ENCODE peak calls at places on chromosomes 16 and 17, in four cellular contexts. Y is ovary, S is thyroid gland, E is transverse colon. X is an unnamed sample.

GRCh38 chr16:23729503-23730424 is 16.7 kb upstream of the ERN2 start:
- DNase-seq in Y (no peak), S (no peak), E (peak), X (no peak)

GRCh38 chr16:70694517-70695218 is 8.8 kb upstream of the MTSS2 start:
- DNase-seq in Y (no peak), S (no peak), E (no peak), X (no peak)

GRCh38 chr17:76500074-76500744 is 1.0 kb downstream of the RHBDF2 start:
- DNase-seq in Y (no peak), S (peak), E (peak), X (no peak)

GRCh38 chr16:82439678-82440293 is 187.0 kb upstream of the CDH13 start:
- DNase-seq in Y (no peak), S (peak), E (no peak), X (peak)

GRCh38 chr17:81666092-81666341 is 388 bp downstream of the OXLD1 start:
- DNase-seq in Y (no peak), S (no peak), E (no peak), X (peak)

GRCh38 chr16:2437032-2437790 is 8.0 kb downstream of the CCNF start:
- DNase-seq in Y (no peak), S (no peak), E (no peak), X (no peak)

GRCh38 chr16:57534881-57535658 is 1.3 kb downstream of the CCDC102A start:
- DNase-seq in Y (peak), S (no peak), E (no peak), X (peak)

GRCh38 chr16:67613808-67614207 is 31.1 kb upstream of the CARMIL2 start:
- DNase-seq in Y (no peak), S (no peak), E (no peak), X (peak)

GRCh38 chr16:57128787-57129389 is 36.5 kb downstream of the CPNE2 start:
- DNase-seq in Y (no peak), S (no peak), E (no peak), X (no peak)

GRCh38 chr17:46896991-46897390 is 26.0 kb upstream of the GOSR2 start:
- DNase-seq in Y (no peak), S (no peak), E (no peak), X (no peak)

GRCh38 chr17:48054238-48055185 is 6.4 kb downstream of the NFE2L1 start:
- DNase-seq in Y (peak), S (peak), E (peak), X (peak)

GRCh38 chr16:67277294-67277998 is 1.9 kb upstream of the PLEKHG4 start:
- DNase-seq in Y (peak), S (no peak), E (peak), X (no peak)

GRCh38 chr17:45782889-45783592 is 1.1 kb upstream of the CRHR1 start:
- DNase-seq in Y (no peak), S (peak), E (no peak), X (peak)

GRCh38 chr16:20944861-20945390 is 44.4 kb downstream of the LYRM1 start:
- DNase-seq in Y (no peak), S (no peak), E (no peak), X (no peak)

DNA sequence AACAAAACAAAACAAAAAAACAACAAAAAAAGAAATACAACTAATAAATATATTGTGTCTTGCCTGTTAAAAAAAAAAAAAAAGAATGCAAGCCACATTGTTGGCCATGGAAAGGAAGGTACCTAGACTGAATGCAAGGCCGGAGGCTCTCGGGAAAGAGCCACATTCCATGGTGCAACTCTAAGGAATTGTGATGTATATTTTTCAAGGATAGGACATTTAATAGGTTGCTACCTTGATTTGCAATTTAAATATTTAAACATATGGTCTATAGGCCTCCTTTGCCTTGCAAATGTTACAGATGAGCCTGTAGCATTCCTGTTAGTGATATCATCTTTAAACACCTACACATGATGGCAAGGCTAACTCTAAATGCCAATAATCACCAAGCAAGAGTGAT is 650.9 kb downstream of the TOX3 start:
- DNase-seq in Y (no peak), S (no peak), E (no peak), X (no peak)
- TF ChIP-seq POLR2A in Y (no peak), S (no peak), E (no peak), X (no peak)

DNA sequence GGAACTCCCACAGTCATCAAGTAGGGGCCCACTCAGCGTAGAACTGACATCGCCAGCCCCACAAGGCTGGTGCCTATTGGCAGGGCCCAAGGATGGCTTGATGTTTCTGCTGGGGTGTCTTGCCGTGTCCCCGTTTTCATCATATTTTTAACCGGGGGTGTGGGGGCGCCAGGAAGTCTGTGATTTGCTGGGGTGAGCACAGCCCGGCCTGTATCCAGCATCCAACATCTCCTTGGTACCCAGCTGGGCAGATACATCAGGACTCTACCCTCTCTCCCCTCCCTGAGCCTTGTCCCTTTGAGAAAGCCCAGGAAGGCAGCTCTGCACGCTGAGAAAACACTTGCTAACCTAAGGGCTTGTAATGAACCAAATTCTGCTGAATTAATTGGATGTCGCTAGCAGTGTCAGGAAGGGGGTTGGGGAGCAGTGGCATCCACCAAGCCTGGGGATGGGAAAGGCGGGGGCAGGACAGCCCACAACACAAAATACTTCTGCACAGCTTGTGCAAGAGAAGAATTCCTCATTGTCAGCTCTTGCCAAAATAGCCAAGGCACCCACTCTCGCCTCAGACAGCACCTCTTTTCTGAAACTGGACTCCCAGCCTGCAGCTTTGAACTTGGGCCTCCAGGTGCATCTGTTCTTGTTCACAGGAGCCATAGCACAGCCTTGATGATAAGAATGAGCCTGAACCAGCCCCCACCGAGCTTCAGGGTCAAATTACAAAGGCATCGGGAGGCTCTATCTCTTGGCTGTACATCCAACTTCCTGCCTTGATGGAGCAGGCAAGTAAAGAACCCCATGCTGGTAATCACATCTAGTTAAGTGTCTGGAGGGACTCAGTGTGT is 63.7 kb upstream of the LYRM9 start:
- DNase-seq in Y (no peak), S (no peak), E (no peak), X (no peak)
- TF ChIP-seq POLR2A in Y (no peak), S (no peak), E (no peak), X (no peak)

DNA sequence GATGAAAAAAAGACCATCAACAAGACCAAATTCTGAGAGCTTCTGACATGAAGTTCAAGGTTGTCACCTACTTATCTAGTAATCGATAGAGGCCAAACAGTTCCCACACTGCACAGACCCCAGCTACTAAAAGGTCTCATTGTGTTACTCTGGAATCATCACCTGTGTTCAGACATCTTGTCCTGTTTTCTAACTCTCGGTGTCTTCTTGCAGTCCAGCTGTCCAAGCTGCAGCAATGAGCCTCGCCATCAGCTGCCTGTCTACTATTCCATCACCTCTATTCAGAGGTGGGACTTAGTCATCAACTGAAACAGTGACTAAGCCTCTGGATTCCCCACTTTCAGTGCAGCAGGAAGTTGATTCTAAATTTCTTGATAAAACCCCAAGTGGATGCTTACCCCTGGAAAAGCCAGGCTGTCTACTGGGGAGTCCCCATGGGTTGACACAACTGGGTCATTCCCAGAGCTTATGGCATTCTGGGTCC is 46.7 kb downstream of the HNF1B start:
- DNase-seq in Y (no peak), S (no peak), E (no peak), X (no peak)
- TF ChIP-seq POLR2A in Y (no peak), S (no peak), E (no peak), X (no peak)

GRCh38 chr17:7313890-7314718 is 1.1 kb downstream of the GPS2 start:
- DNase-seq in Y (no peak), S (no peak), E (no peak), X (no peak)
- TF ChIP-seq POLR2A in Y (no peak), S (no peak), E (no peak), X (no peak)

DNA sequence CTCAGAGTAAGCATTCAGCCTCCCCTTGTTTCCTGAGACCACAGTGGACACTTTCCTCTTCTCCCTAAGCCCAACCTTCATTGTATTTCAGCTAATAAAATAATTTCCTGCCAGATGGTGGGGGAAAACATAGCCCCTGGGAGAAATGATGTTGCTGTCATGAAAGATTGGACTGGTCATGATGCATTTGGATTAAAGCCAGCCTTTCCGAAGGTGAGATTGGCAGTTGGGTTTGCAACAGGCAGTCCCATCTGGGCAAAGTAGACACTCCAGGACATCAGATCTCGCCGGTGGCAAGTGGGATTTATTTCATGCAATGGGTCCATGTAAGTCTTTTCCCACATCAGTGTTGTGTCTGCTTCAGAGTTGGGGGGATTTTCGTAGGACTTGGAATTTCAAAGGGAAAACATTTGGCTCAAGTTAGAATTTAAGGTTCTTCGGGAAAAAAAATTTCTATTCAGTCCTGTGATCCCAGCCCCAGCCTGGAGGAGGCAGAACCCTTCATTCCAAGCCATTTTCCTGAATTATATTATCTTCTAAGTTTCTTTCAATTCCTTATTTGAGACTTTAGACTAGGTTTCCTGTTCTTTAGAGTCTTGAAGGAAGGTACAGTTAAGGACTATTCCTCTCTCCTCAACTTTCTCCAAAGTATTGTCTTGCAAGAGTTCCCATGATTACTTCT is 391.7 kb downstream of the XYLT1 start:
- DNase-seq in Y (no peak), S (no peak), E (no peak), X (no peak)
- TF ChIP-seq POLR2A in Y (no peak), S (no peak), E (no peak), X (no peak)

GRCh38 chr17:64540118-64540776 is 33.5 kb downstream of the CEP95 start:
- DNase-seq in Y (no peak), S (no peak), E (no peak), X (no peak)

GRCh38 chr17:64537488-64537887 is 30.7 kb downstream of the CEP95 start:
- DNase-seq in Y (no peak), S (no peak), E (no peak), X (no peak)

GRCh38 chr17:64535357-64535756 is 28.6 kb downstream of the CEP95 start:
- DNase-seq in Y (no peak), S (no peak), E (no peak), X (no peak)

GRCh38 chr17:64536913-64537312 is 30.1 kb downstream of the CEP95 start:
- DNase-seq in Y (no peak), S (no peak), E (no peak), X (no peak)

GRCh38 chr17:64538508-64539120 is 31.8 kb downstream of the CEP95 start:
- DNase-seq in Y (no peak), S (no peak), E (no peak), X (no peak)
- TF ChIP-seq POLR2A in Y (no peak), S (no peak), E (no peak), X (no peak)